ENCODE peak calls at places on chromosomes 3 and 15, in eight cellular contexts. One of them, this sample, is unnamed.

GRCh38 chr15:70240082-70240481 is 142.4 kb upstream of the TLE3 start:
- DNase-seq in astrocyte: no peak
- DNase-seq in kidney: no peak
- DNase-seq in keratinocyte: no peak
- DNase-seq in hepatocyte: no peak
- DNase-seq in left ventricle myocardium inferior: no peak
- DNase-seq in endodermal cell: peak; percentile 5
- DNase-seq in heart left ventricle: no peak
- DNase-seq in this sample: no peak

GRCh38 chr3:123290107-123290930 is 88.6 kb downstream of the SEC22A start:
- DNase-seq in hepatocyte: no peak
- DNase-seq in astrocyte: no peak
- DNase-seq in endodermal cell: no peak
- DNase-seq in heart left ventricle: no peak
- DNase-seq in left ventricle myocardium inferior: no peak
- DNase-seq in kidney: no peak
- DNase-seq in keratinocyte: no peak
- DNase-seq in this sample: peak; percentile 35

GRCh38 chr3:189195302-189195701 is 23.5 kb downstream of the TPRG1 start:
- DNase-seq in kidney: no peak
- DNase-seq in keratinocyte: no peak
- DNase-seq in endodermal cell: peak; percentile 73
- DNase-seq in left ventricle myocardium inferior: no peak
- DNase-seq in hepatocyte: no peak
- DNase-seq in heart left ventricle: no peak
- DNase-seq in astrocyte: peak; percentile 16
- DNase-seq in this sample: no peak

GRCh38 chr15:69713726-69714559 is 261.3 kb downstream of the RPLP1 start:
- DNase-seq in endodermal cell: no peak
- DNase-seq in left ventricle myocardium inferior: no peak
- DNase-seq in astrocyte: no peak
- DNase-seq in heart left ventricle: no peak
- DNase-seq in kidney: no peak
- DNase-seq in hepatocyte: no peak
- DNase-seq in keratinocyte: no peak
- DNase-seq in this sample: no peak

GRCh38 chr15:86167816-86168215 is 88.1 kb downstream of the AGBL1 start:
- DNase-seq in hepatocyte: no peak
- DNase-seq in keratinocyte: no peak
- DNase-seq in kidney: no peak
- DNase-seq in heart left ventricle: no peak
- DNase-seq in astrocyte: no peak
- DNase-seq in left ventricle myocardium inferior: no peak
- DNase-seq in endodermal cell: no peak
- DNase-seq in this sample: no peak

GRCh38 chr3:45034612-45035252 is 8.6 kb downstream of the CLEC3B start:
- DNase-seq in left ventricle myocardium inferior: peak; percentile 71
- DNase-seq in endodermal cell: no peak
- DNase-seq in kidney: peak; percentile 84
- DNase-seq in hepatocyte: no peak
- DNase-seq in astrocyte: no peak
- DNase-seq in heart left ventricle: peak; percentile 68
- DNase-seq in keratinocyte: no peak
- DNase-seq in this sample: peak; percentile 41

GRCh38 chr3:155807823-155808222 is 1.7 kb upstream of the C3orf33 start:
- DNase-seq in keratinocyte: no peak
- DNase-seq in kidney: no peak
- DNase-seq in left ventricle myocardium inferior: no peak
- DNase-seq in astrocyte: peak; percentile 3
- DNase-seq in endodermal cell: no peak
- DNase-seq in hepatocyte: no peak
- DNase-seq in heart left ventricle: no peak
- DNase-seq in this sample: no peak

GRCh38 chr3:138355071-138355470 is 6.7 kb downstream of the MRAS start:
- DNase-seq in heart left ventricle: no peak
- DNase-seq in hepatocyte: no peak
- DNase-seq in astrocyte: no peak
- DNase-seq in kidney: no peak
- DNase-seq in endodermal cell: peak; percentile 20
- DNase-seq in keratinocyte: no peak
- DNase-seq in left ventricle myocardium inferior: no peak
- DNase-seq in this sample: no peak

GRCh38 chr3:102447272-102447671 is 12.5 kb downstream of the ZPLD1 start:
- DNase-seq in endodermal cell: no peak
- DNase-seq in hepatocyte: no peak
- DNase-seq in heart left ventricle: no peak
- DNase-seq in kidney: no peak
- DNase-seq in keratinocyte: no peak
- DNase-seq in left ventricle myocardium inferior: no peak
- DNase-seq in astrocyte: peak; percentile 4
- DNase-seq in this sample: no peak

GRCh38 chr3:15286022-15286421 is 46.4 kb downstream of the SH3BP5 start:
- DNase-seq in left ventricle myocardium inferior: no peak
- DNase-seq in kidney: no peak
- DNase-seq in astrocyte: no peak
- DNase-seq in hepatocyte: no peak
- DNase-seq in keratinocyte: no peak
- DNase-seq in heart left ventricle: no peak
- DNase-seq in endodermal cell: peak; percentile 83
- DNase-seq in this sample: no peak

GRCh38 chr3:15290731-15291130 is 41.7 kb downstream of the SH3BP5 start:
- DNase-seq in astrocyte: no peak
- DNase-seq in keratinocyte: no peak
- DNase-seq in endodermal cell: no peak
- DNase-seq in left ventricle myocardium inferior: no peak
- DNase-seq in hepatocyte: no peak
- DNase-seq in kidney: no peak
- DNase-seq in heart left ventricle: no peak
- DNase-seq in this sample: no peak

GRCh38 chr3:15288331-15288726 is 44.1 kb downstream of the SH3BP5 start:
- DNase-seq in hepatocyte: no peak
- DNase-seq in kidney: no peak
- DNase-seq in keratinocyte: no peak
- DNase-seq in astrocyte: no peak
- DNase-seq in left ventricle myocardium inferior: no peak
- DNase-seq in endodermal cell: no peak
- DNase-seq in heart left ventricle: no peak
- DNase-seq in this sample: no peak

GRCh38 chr3:15289661-15290060 is 42.7 kb downstream of the SH3BP5 start:
- DNase-seq in keratinocyte: no peak
- DNase-seq in heart left ventricle: no peak
- DNase-seq in hepatocyte: no peak
- DNase-seq in left ventricle myocardium inferior: no peak
- DNase-seq in endodermal cell: no peak
- DNase-seq in astrocyte: no peak
- DNase-seq in kidney: no peak
- DNase-seq in this sample: no peak

DNA sequence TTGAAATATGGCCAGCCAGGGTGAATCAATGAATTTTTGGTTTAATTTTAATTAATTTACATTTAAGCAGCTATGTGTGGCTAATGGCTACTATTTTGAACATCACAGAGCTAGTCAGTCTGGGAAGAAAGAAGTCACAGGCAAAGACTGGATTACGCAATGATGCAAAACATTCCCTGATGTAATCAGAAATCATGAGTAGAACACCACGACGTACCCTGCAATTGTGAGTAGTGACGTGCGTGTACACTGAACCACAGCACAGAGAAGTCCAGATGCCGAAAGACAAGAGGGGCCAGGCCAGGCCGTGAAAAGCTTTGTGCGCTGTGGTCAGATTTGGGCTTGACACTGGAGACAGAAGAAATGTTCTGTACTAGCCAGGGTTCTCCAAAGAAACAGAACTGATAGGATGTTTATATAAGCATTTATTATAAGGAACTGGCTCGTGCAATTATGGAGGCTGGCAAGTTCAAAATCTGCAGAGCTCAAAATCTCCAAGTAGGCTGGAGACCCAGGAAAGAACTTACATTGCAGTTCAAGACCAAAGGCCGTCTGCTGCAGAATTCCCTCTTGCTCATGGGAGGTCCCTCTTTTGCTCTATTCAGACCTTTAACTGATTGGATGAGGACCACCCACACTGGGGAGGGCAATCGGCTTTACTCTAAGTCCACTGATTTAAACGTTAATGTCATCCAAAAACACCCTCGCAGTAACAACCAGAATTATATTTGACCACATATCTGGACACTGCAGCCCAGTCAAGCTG is 44.6 kb downstream of the SH3BP5 start:
- DNase-seq in keratinocyte: no peak
- DNase-seq in astrocyte: peak; percentile 81
- DNase-seq in left ventricle myocardium inferior: peak; percentile 67
- DNase-seq in hepatocyte: peak; percentile 62
- DNase-seq in kidney: no peak
- DNase-seq in heart left ventricle: peak; percentile 43
- DNase-seq in endodermal cell: no peak
- DNase-seq in this sample: peak; percentile 93
- H3K4me1 ChIP-seq in keratinocyte: no peaks in the 10 kb centered on the region
- H3K4me1 ChIP-seq in astrocyte: peaks cover 11% of the 10 kb centered on the region
- H3K4me1 ChIP-seq in left ventricle myocardium inferior: peaks cover 49% of the 10 kb centered on the region
- H3K4me1 ChIP-seq in hepatocyte: no peaks in the 10 kb centered on the region
- H3K4me1 ChIP-seq in kidney: peaks cover 16% of the 10 kb centered on the region
- H3K4me1 ChIP-seq in heart left ventricle: peaks cover 13% of the 10 kb centered on the region
- H3K4me1 ChIP-seq in endodermal cell: no peaks in the 10 kb centered on the region
- H3K4me1 ChIP-seq in this sample: peaks cover 25% of the 10 kb centered on the region

GRCh38 chr3:54917862-54918261 is 10.0 kb downstream of the LRTM1 start:
- DNase-seq in left ventricle myocardium inferior: no peak
- DNase-seq in hepatocyte: no peak
- DNase-seq in astrocyte: peak; percentile 20
- DNase-seq in keratinocyte: no peak
- DNase-seq in endodermal cell: no peak
- DNase-seq in heart left ventricle: no peak
- DNase-seq in kidney: no peak
- DNase-seq in this sample: no peak

GRCh38 chr3:54916722-54917121 is 11.1 kb downstream of the LRTM1 start:
- DNase-seq in hepatocyte: no peak
- DNase-seq in endodermal cell: no peak
- DNase-seq in heart left ventricle: no peak
- DNase-seq in kidney: no peak
- DNase-seq in left ventricle myocardium inferior: no peak
- DNase-seq in keratinocyte: no peak
- DNase-seq in astrocyte: no peak
- DNase-seq in this sample: no peak

GRCh38 chr3:54917172-54917571 is 10.7 kb downstream of the LRTM1 start:
- DNase-seq in heart left ventricle: no peak
- DNase-seq in kidney: no peak
- DNase-seq in left ventricle myocardium inferior: no peak
- DNase-seq in endodermal cell: no peak
- DNase-seq in hepatocyte: no peak
- DNase-seq in astrocyte: peak; percentile 61
- DNase-seq in keratinocyte: no peak
- DNase-seq in this sample: no peak

GRCh38 chr3:54915976-54916375 is 11.9 kb downstream of the LRTM1 start:
- DNase-seq in left ventricle myocardium inferior: no peak
- DNase-seq in endodermal cell: no peak
- DNase-seq in kidney: no peak
- DNase-seq in hepatocyte: no peak
- DNase-seq in heart left ventricle: no peak
- DNase-seq in keratinocyte: no peak
- DNase-seq in astrocyte: no peak
- DNase-seq in this sample: no peak

GRCh38 chr3:54918516-54918915 is 9.3 kb downstream of the LRTM1 start:
- DNase-seq in astrocyte: no peak
- DNase-seq in hepatocyte: no peak
- DNase-seq in keratinocyte: no peak
- DNase-seq in kidney: no peak
- DNase-seq in left ventricle myocardium inferior: no peak
- DNase-seq in endodermal cell: no peak
- DNase-seq in heart left ventricle: no peak
- DNase-seq in this sample: no peak
- H3K4me1 ChIP-seq in astrocyte: peaks cover 12% of the 10 kb centered on the region
- H3K4me1 ChIP-seq in hepatocyte: no peaks in the 10 kb centered on the region
- H3K4me1 ChIP-seq in keratinocyte: no peaks in the 10 kb centered on the region
- H3K4me1 ChIP-seq in kidney: no peaks in the 10 kb centered on the region
- H3K4me1 ChIP-seq in left ventricle myocardium inferior: no peaks in the 10 kb centered on the region
- H3K4me1 ChIP-seq in endodermal cell: peaks cover 9% of the 10 kb centered on the region
- H3K4me1 ChIP-seq in heart left ventricle: no peaks in the 10 kb centered on the region
- H3K4me1 ChIP-seq in this sample: peaks cover 7% of the 10 kb centered on the region

GRCh38 chr3:30642715-30643361 is 36.4 kb downstream of the TGFBR2 start:
- DNase-seq in hepatocyte: no peak
- DNase-seq in kidney: no peak
- DNase-seq in astrocyte: no peak
- DNase-seq in left ventricle myocardium inferior: no peak
- DNase-seq in endodermal cell: no peak
- DNase-seq in keratinocyte: no peak
- DNase-seq in heart left ventricle: no peak
- DNase-seq in this sample: no peak

GRCh38 chr3:30643763-30644462 is 37.5 kb downstream of the TGFBR2 start:
- DNase-seq in keratinocyte: no peak
- DNase-seq in kidney: peak; percentile 66
- DNase-seq in astrocyte: no peak
- DNase-seq in endodermal cell: no peak
- DNase-seq in heart left ventricle: no peak
- DNase-seq in left ventricle myocardium inferior: no peak
- DNase-seq in hepatocyte: no peak
- DNase-seq in this sample: no peak

GRCh38 chr3:30646181-30646876 is 39.9 kb downstream of the TGFBR2 start:
- DNase-seq in heart left ventricle: no peak
- DNase-seq in hepatocyte: no peak
- DNase-seq in kidney: no peak
- DNase-seq in endodermal cell: no peak
- DNase-seq in left ventricle myocardium inferior: no peak
- DNase-seq in astrocyte: no peak
- DNase-seq in keratinocyte: no peak
- DNase-seq in this sample: no peak

GRCh38 chr3:30645077-30645476 is 38.7 kb downstream of the TGFBR2 start:
- DNase-seq in keratinocyte: no peak
- DNase-seq in kidney: no peak
- DNase-seq in astrocyte: no peak
- DNase-seq in heart left ventricle: no peak
- DNase-seq in left ventricle myocardium inferior: no peak
- DNase-seq in hepatocyte: no peak
- DNase-seq in endodermal cell: no peak
- DNase-seq in this sample: peak; percentile 64

DNA sequence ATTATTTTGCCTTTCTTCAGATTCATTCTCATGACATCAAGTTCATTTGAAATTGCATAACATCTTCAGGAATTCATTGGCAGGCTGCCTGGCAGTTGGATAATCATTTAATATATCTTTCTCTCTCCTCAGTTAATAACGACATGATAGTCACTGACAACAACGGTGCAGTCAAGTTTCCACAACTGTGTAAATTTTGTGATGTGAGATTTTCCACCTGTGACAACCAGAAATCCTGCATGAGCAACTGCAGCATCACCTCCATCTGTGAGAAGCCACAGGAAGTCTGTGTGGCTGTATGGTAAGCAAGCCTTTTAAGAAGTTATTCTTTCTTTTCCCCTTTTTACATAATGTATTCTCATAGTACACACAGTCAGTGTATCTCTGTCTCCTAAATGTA is 38.2 kb downstream of the TGFBR2 start:
- DNase-seq in endodermal cell: no peak
- DNase-seq in keratinocyte: no peak
- DNase-seq in left ventricle myocardium inferior: peak; percentile 39
- DNase-seq in hepatocyte: no peak
- DNase-seq in heart left ventricle: peak; percentile 64
- DNase-seq in astrocyte: peak; percentile 76
- DNase-seq in kidney: no peak
- DNase-seq in this sample: no peak
- H3K4me1 ChIP-seq in endodermal cell: no peaks in the 10 kb centered on the region
- H3K4me1 ChIP-seq in keratinocyte: no peaks in the 10 kb centered on the region
- H3K4me1 ChIP-seq in left ventricle myocardium inferior: peaks cover 98% of the 10 kb centered on the region
- H3K4me1 ChIP-seq in hepatocyte: peaks cover 6% of the 10 kb centered on the region
- H3K4me1 ChIP-seq in heart left ventricle: peaks cover 74% of the 10 kb centered on the region
- H3K4me1 ChIP-seq in astrocyte: peaks cover 7% of the 10 kb centered on the region
- H3K4me1 ChIP-seq in kidney: peaks cover 36% of the 10 kb centered on the region
- H3K4me1 ChIP-seq in this sample: peaks cover 23% of the 10 kb centered on the region

GRCh38 chr3:4995500-4996053 is 16.3 kb downstream of the BHLHE40 start:
- DNase-seq in keratinocyte: no peak
- DNase-seq in endodermal cell: peak; percentile 60
- DNase-seq in hepatocyte: no peak
- DNase-seq in left ventricle myocardium inferior: no peak
- DNase-seq in heart left ventricle: no peak
- DNase-seq in kidney: no peak
- DNase-seq in astrocyte: peak; percentile 83
- DNase-seq in this sample: peak; percentile 93
- H3K4me1 ChIP-seq in keratinocyte: peaks cover 38% of the 10 kb centered on the region
- H3K4me1 ChIP-seq in endodermal cell: peaks cover 18% of the 10 kb centered on the region
- H3K4me1 ChIP-seq in hepatocyte: peaks cover 7% of the 10 kb centered on the region
- H3K4me1 ChIP-seq in left ventricle myocardium inferior: peaks cover 10% of the 10 kb centered on the region
- H3K4me1 ChIP-seq in heart left ventricle: peaks cover 6% of the 10 kb centered on the region
- H3K4me1 ChIP-seq in kidney: peaks cover 9% of the 10 kb centered on the region
- H3K4me1 ChIP-seq in astrocyte: peaks cover 22% of the 10 kb centered on the region
- H3K4me1 ChIP-seq in this sample: peaks cover 29% of the 10 kb centered on the region